ENCODE peak calls at places on chromosomes 4 and X, in nine cellular contexts. D, N, O, M, Q, F, Z, C and A are unnamed samples.

GRCh38 chr4:52914051-52914605 is 52.0 kb downstream of the RASL11B start:
- DNase-seq in D (no peak), N (peak; percentile 11), O (peak; percentile 76), M (peak; percentile 23), Q (no peak), F (peak; percentile 73), Z (no peak), C (no peak), A (no peak)

GRCh38 chrX:154413142-154413541 is 1.8 kb downstream of the TAFAZZIN start:
- DNase-seq in D (no peak), N (no peak), O (no peak), M (no peak), Q (no peak), F (no peak), Z (no peak), C (no peak), A (no peak)

GRCh38 chr4:1194028-1194900 is 21.9 kb upstream of the SPON2 start:
- DNase-seq in D (no peak), N (no peak), O (no peak), M (no peak), Q (no peak), F (peak; percentile 55), Z (no peak), C (peak; percentile 4), A (no peak)

GRCh38 chr4:39181520-39181904 is 817 bp upstream of the WDR19 start:
- DNase-seq in D (no peak), N (no peak), O (no peak), M (no peak), Q (no peak), F (no peak), Z (no peak), C (no peak), A (no peak)

GRCh38 chrX:9253211-9253610 is 211.6 kb upstream of the TBL1X start:
- DNase-seq in D (no peak), N (no peak), O (no peak), M (no peak), Q (no peak), F (no peak), Z (no peak), C (no peak), A (no peak)

GRCh38 chr4:122224348-122224747 is 72.2 kb downstream of the BLTP1 start:
- DNase-seq in D (peak; percentile 19), N (no peak), O (no peak), M (peak; percentile 17), Q (no peak), F (peak; percentile 18), Z (peak; percentile 41), C (peak; percentile 40), A (no peak)

GRCh38 chr4:140085062-140085622 is 68.8 kb downstream of the MAML3 start:
- DNase-seq in D (no peak), N (no peak), O (peak; percentile 28), M (no peak), Q (no peak), F (no peak), Z (no peak), C (no peak), A (peak; percentile 21)

GRCh38 chr4:88661724-88662123 is 35.9 kb downstream of the NAP1L5 start:
- DNase-seq in D (no peak), N (no peak), O (peak; percentile 83), M (peak; percentile 80), Q (no peak), F (peak; percentile 57), Z (no peak), C (no peak), A (no peak)

GRCh38 chr4:102642571-102643298 is 118.0 kb downstream of the MANBA start:
- DNase-seq in D (no peak), N (no peak), O (peak; percentile 59), M (peak; percentile 52), Q (no peak), F (no peak), Z (no peak), C (no peak), A (no peak)

GRCh38 chr4:82469776-82470345 is 39.5 kb downstream of the ENOPH1 start:
- DNase-seq in D (no peak), N (no peak), O (peak; percentile 71), M (peak; percentile 60), Q (no peak), F (peak; percentile 63), Z (no peak), C (no peak), A (no peak)

GRCh38 chr4:25654031-25654970 is 1.4 kb upstream of the SLC34A2 start:
- DNase-seq in D (peak; percentile 50), N (peak; percentile 10), O (no peak), M (peak; percentile 22), Q (no peak), F (peak; percentile 70), Z (no peak), C (no peak), A (no peak)

GRCh38 chrX:82775426-82775825 is 732.7 kb upstream of the POU3F4 start:
- DNase-seq in D (no peak), N (no peak), O (no peak), M (no peak), Q (no peak), F (no peak), Z (no peak), C (no peak), A (no peak)